ENCODE peak calls at places on chromosomes 2 and 18, in nine cellular contexts. P is D341Med; U is A172; B is NCI-H774; H is GM12864; F is NAMALWA; Q is stimulated activated CD4-positive, alpha-beta T cell treated with anti-CD3 and anti-CD28 coated beads, TNF-alpha, amount 100 ng/mL, for 24 hours; L is coronary artery; R is upper lobe of right lung. I is an unnamed sample.

GRCh38 chr2:236309669-236310029 is 45.4 kb upstream of the ASB18 start:
- DNase-seq in B (peak), P (peak), F (peak), Q (no peak), U (no peak), H (no peak), R (no peak), L (no peak), I (peak)

GRCh38 chr18:55794288-55795052 is 206.5 kb upstream of the TCF4 start:
- DNase-seq in P (no peak), R (no peak), Q (no peak), L (no peak), B (no peak), H (no peak), F (no peak), U (no peak), I (no peak)

GRCh38 chr2:207847807-207848544 is 78.3 kb upstream of the FZD5 start:
- DNase-seq in F (no peak), P (no peak), H (no peak), B (peak), R (no peak), L (no peak), U (peak), Q (no peak), I (no peak)

GRCh38 chr2:37775908-37776250 is 104.4 kb upstream of the CDC42EP3 start:
- DNase-seq in P (no peak), F (no peak), Q (no peak), L (no peak), B (no peak), R (no peak), U (peak), H (no peak), I (no peak)

GRCh38 chr18:59455728-59456276 is 96.7 kb upstream of the LMAN1 start:
- DNase-seq in Q (no peak), U (no peak), B (no peak), R (no peak), F (peak), L (no peak), P (no peak), H (no peak), I (no peak)

GRCh38 chr2:36812196-36812595 is 115.7 kb downstream of the VIT start:
- DNase-seq in H (no peak), Q (no peak), P (no peak), L (no peak), U (no peak), R (no peak), B (no peak), F (peak), I (peak)

GRCh38 chr2:69013123-69013836 is at the start of gene ANTXR1:
- DNase-seq in R (peak), H (no peak), B (no peak), P (peak), U (peak), Q (peak), F (no peak), L (peak), I (peak)

GRCh38 chr2:231604101-231604684 is 11.5 kb downstream of the TEX44 start:
- DNase-seq in H (no peak), Q (no peak), U (peak), F (peak), P (peak), B (peak), R (peak), L (peak), I (no peak)

GRCh38 chr2:53646788-53647187 is 120.8 kb upstream of the CHAC2 start:
- DNase-seq in L (no peak), F (peak), B (no peak), R (no peak), U (no peak), Q (no peak), P (no peak), H (no peak), I (peak)

GRCh38 chr18:50083708-50084107 is 111.2 kb downstream of the MYO5B start:
- DNase-seq in B (no peak), F (peak), H (no peak), L (no peak), R (no peak), U (no peak), Q (no peak), P (no peak), I (no peak)

GRCh38 chr2:98378901-98379300 is 32.6 kb downstream of the CNGA3 start:
- DNase-seq in U (peak), P (no peak), R (no peak), L (no peak), B (no peak), Q (no peak), H (no peak), F (no peak), I (no peak)

GRCh38 chr18:49250819-49251388 is 209.5 kb downstream of the DYM start:
- DNase-seq in H (no peak), B (no peak), Q (no peak), R (no peak), F (peak), P (peak), U (peak), L (no peak), I (no peak)

GRCh38 chr2:45396671-45397070 is 214.4 kb downstream of the SRBD1 start:
- DNase-seq in L (no peak), H (no peak), U (no peak), P (no peak), F (no peak), Q (no peak), B (no peak), R (no peak), I (no peak)

GRCh38 chr2:52113338-52113737 is 1081.4 kb upstream of the NRXN1 start:
- DNase-seq in P (no peak), B (no peak), Q (no peak), U (no peak), H (no peak), F (no peak), L (no peak), R (no peak), I (no peak)

GRCh38 chr2:66109419-66109818 is 325.5 kb upstream of the MEIS1 start:
- DNase-seq in U (no peak), Q (no peak), P (no peak), F (no peak), R (no peak), L (no peak), H (no peak), B (no peak), I (no peak)

GRCh38 chr18:69865656-69866241 is 81.9 kb downstream of the CD226 start:
- DNase-seq in H (no peak), R (no peak), Q (no peak), L (no peak), P (no peak), F (no peak), U (no peak), B (no peak), I (no peak)